ENCODE peak calls at places on chromosome 11, in ten cellular contexts. One of them, this sample, is unnamed.

GRCh38 chr11:101296896-101297295 is 167.3 kb upstream of the PGR start:
- DNase-seq in RWPE1: no peak
- DNase-seq in H9: no peak
- DNase-seq in colonic mucosa: no peak
- DNase-seq in transverse colon: no peak
- DNase-seq in ovary: no peak
- DNase-seq in heart right ventricle: no peak
- DNase-seq in mesendoderm: peak
- DNase-seq in breast epithelium: no peak
- DNase-seq in Peyer's patch: no peak
- DNase-seq in this sample: no peak

GRCh38 chr11:115170133-115170815 is 333.9 kb downstream of the CADM1 start:
- DNase-seq in RWPE1: peak
- DNase-seq in H9: no peak
- DNase-seq in colonic mucosa: peak
- DNase-seq in transverse colon: peak
- DNase-seq in ovary: no peak
- DNase-seq in heart right ventricle: no peak
- DNase-seq in mesendoderm: peak
- DNase-seq in breast epithelium: no peak
- DNase-seq in Peyer's patch: no peak
- DNase-seq in this sample: no peak

GRCh38 chr11:67252831-67253239 is 13.4 kb upstream of the GRK2 start:
- DNase-seq in RWPE1: no peak
- DNase-seq in H9: no peak
- DNase-seq in colonic mucosa: no peak
- DNase-seq in transverse colon: no peak
- DNase-seq in ovary: no peak
- DNase-seq in heart right ventricle: no peak
- DNase-seq in mesendoderm: peak
- DNase-seq in breast epithelium: no peak
- DNase-seq in Peyer's patch: no peak
- DNase-seq in this sample: no peak

GRCh38 chr11:28569099-28569498 is 460.9 kb downstream of the METTL15 start:
- DNase-seq in RWPE1: no peak
- DNase-seq in H9: no peak
- DNase-seq in colonic mucosa: no peak
- DNase-seq in transverse colon: no peak
- DNase-seq in ovary: no peak
- DNase-seq in heart right ventricle: no peak
- DNase-seq in mesendoderm: no peak
- DNase-seq in breast epithelium: no peak
- DNase-seq in Peyer's patch: no peak
- DNase-seq in this sample: no peak

GRCh38 chr11:115360186-115360824 is 143.9 kb downstream of the CADM1 start:
- DNase-seq in RWPE1: no peak
- DNase-seq in H9: no peak
- DNase-seq in colonic mucosa: no peak
- DNase-seq in transverse colon: no peak
- DNase-seq in ovary: no peak
- DNase-seq in heart right ventricle: no peak
- DNase-seq in mesendoderm: no peak
- DNase-seq in breast epithelium: no peak
- DNase-seq in Peyer's patch: no peak
- DNase-seq in this sample: no peak

GRCh38 chr11:106691807-106692365 is 326.4 kb downstream of the GUCY1A2 start:
- DNase-seq in RWPE1: no peak
- DNase-seq in H9: no peak
- DNase-seq in colonic mucosa: no peak
- DNase-seq in transverse colon: no peak
- DNase-seq in ovary: no peak
- DNase-seq in heart right ventricle: no peak
- DNase-seq in mesendoderm: no peak
- DNase-seq in breast epithelium: no peak
- DNase-seq in Peyer's patch: no peak
- DNase-seq in this sample: no peak

GRCh38 chr11:128341280-128341679 is 246.1 kb downstream of the ETS1 start:
- DNase-seq in RWPE1: no peak
- DNase-seq in H9: no peak
- DNase-seq in colonic mucosa: no peak
- DNase-seq in transverse colon: no peak
- DNase-seq in ovary: no peak
- DNase-seq in heart right ventricle: no peak
- DNase-seq in mesendoderm: no peak
- DNase-seq in breast epithelium: no peak
- DNase-seq in Peyer's patch: no peak
- DNase-seq in this sample: no peak

GRCh38 chr11:65862941-65863888 is 3.0 kb downstream of the MUS81 start:
- DNase-seq in RWPE1: no peak
- DNase-seq in H9: peak
- DNase-seq in colonic mucosa: no peak
- DNase-seq in transverse colon: no peak
- DNase-seq in ovary: no peak
- DNase-seq in heart right ventricle: no peak
- DNase-seq in mesendoderm: no peak
- DNase-seq in breast epithelium: no peak
- DNase-seq in Peyer's patch: no peak
- DNase-seq in this sample: no peak

GRCh38 chr11:78633516-78634310 is 59.0 kb upstream of the NARS2 start:
- DNase-seq in RWPE1: no peak
- DNase-seq in H9: no peak
- DNase-seq in colonic mucosa: no peak
- DNase-seq in transverse colon: no peak
- DNase-seq in ovary: no peak
- DNase-seq in heart right ventricle: no peak
- DNase-seq in mesendoderm: no peak
- DNase-seq in breast epithelium: no peak
- DNase-seq in Peyer's patch: no peak
- DNase-seq in this sample: no peak

GRCh38 chr11:75352417-75353206 is 1.2 kb upstream of the ARRB1 start:
- DNase-seq in RWPE1: no peak
- DNase-seq in H9: no peak
- DNase-seq in colonic mucosa: no peak
- DNase-seq in transverse colon: peak
- DNase-seq in ovary: no peak
- DNase-seq in heart right ventricle: peak
- DNase-seq in mesendoderm: no peak
- DNase-seq in breast epithelium: no peak
- DNase-seq in Peyer's patch: no peak
- DNase-seq in this sample: peak
- H3K27ac ChIP-seq in RWPE1: no peak
- H3K27ac ChIP-seq in H9: no peak
- H3K27ac ChIP-seq in colonic mucosa: peak
- H3K27ac ChIP-seq in transverse colon: peak
- H3K27ac ChIP-seq in ovary: no peak
- H3K27ac ChIP-seq in heart right ventricle: peak
- H3K27ac ChIP-seq in mesendoderm: peak
- H3K27ac ChIP-seq in breast epithelium: peak
- H3K27ac ChIP-seq in Peyer's patch: peak
- H3K27ac ChIP-seq in this sample: peak

DNA sequence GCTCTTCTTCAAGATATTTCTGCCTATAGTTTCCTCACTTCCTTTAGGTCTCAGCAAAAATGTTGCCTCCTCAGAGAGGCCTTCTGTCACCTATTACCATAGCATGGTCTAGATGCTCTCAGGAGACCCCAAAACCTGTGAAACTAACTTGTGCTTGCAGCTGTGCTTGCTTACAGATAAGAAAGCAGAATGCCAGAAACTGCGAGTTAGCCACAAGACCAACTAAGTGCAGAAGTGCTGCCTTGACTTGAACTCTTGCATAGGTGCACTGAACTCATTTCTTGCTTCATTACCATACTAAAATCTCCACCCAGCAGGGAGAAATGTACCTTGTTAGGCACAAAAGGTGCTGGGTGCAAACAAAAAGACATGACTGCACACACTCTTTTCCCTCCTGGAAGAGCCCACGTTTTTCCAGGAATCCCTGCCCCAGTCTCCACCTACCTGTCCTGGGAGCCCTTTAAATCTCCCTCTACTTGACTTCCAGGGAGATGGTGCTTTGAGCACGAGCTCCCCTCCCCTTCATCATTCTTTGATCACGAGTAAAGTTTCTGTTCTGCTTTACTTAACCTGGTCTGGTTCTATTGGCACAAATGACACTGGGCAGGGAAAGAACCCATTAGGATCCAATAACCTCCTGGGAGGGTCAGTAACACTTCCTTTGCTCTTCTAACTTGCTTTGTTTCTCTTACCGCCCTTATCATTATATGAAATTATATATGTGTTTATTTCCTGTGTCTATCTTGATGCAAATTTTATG is 137.7 kb upstream of the DDI1 start:
- DNase-seq in RWPE1: no peak
- DNase-seq in H9: no peak
- DNase-seq in colonic mucosa: no peak
- DNase-seq in transverse colon: no peak
- DNase-seq in ovary: no peak
- DNase-seq in heart right ventricle: no peak
- DNase-seq in mesendoderm: no peak
- DNase-seq in breast epithelium: no peak
- DNase-seq in Peyer's patch: no peak
- DNase-seq in this sample: no peak
- H3K27ac ChIP-seq in RWPE1: no peak
- H3K27ac ChIP-seq in H9: no peak
- H3K27ac ChIP-seq in colonic mucosa: no peak
- H3K27ac ChIP-seq in transverse colon: no peak
- H3K27ac ChIP-seq in ovary: no peak
- H3K27ac ChIP-seq in heart right ventricle: no peak
- H3K27ac ChIP-seq in mesendoderm: no peak
- H3K27ac ChIP-seq in breast epithelium: no peak
- H3K27ac ChIP-seq in Peyer's patch: no peak
- H3K27ac ChIP-seq in this sample: no peak

DNA sequence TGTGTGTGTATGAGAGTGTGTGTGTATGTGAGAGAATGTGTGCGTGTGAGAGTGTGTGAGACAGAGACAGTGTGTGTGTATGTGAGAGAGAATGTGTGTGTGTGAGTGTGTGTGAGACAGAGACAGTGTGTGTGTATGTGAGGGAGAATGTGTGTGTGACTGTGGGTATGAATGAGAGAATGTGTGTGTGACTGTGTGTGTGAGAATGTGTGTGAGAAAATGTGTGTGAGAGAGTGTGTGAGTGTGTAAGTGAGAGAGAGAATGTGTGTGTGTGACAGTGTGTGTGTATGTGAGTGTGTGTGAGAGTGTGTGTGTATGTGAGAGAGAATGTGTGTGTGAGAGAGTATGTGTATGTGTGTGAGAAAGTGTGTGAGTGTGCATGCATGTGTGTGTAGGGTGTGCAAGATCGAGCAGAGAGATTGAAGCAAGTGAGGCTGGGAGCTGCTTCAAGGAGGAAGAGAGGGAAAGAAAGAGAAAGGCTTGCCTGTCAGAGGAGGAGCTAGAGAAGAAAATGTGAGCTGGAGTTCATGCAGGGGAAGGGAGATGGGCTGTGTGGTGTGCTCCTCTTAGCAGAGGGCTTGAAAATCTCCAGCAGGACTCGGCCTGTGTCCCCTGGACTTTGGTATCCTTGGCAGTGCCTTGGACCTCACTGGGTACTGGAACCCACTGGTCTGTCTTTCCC is 27.7 kb upstream of the TP53I11 start:
- DNase-seq in RWPE1: no peak
- DNase-seq in H9: no peak
- DNase-seq in colonic mucosa: no peak
- DNase-seq in transverse colon: no peak
- DNase-seq in ovary: no peak
- DNase-seq in heart right ventricle: no peak
- DNase-seq in mesendoderm: peak
- DNase-seq in breast epithelium: no peak
- DNase-seq in Peyer's patch: no peak
- DNase-seq in this sample: no peak
- H3K27ac ChIP-seq in RWPE1: peak
- H3K27ac ChIP-seq in H9: no peak
- H3K27ac ChIP-seq in colonic mucosa: peak
- H3K27ac ChIP-seq in transverse colon: peak
- H3K27ac ChIP-seq in ovary: no peak
- H3K27ac ChIP-seq in heart right ventricle: peak
- H3K27ac ChIP-seq in mesendoderm: no peak
- H3K27ac ChIP-seq in breast epithelium: peak
- H3K27ac ChIP-seq in Peyer's patch: peak
- H3K27ac ChIP-seq in this sample: peak

GRCh38 chr11:12478743-12479142 is 101.4 kb downstream of the PARVA start:
- DNase-seq in RWPE1: peak
- DNase-seq in H9: no peak
- DNase-seq in colonic mucosa: no peak
- DNase-seq in transverse colon: no peak
- DNase-seq in ovary: no peak
- DNase-seq in heart right ventricle: no peak
- DNase-seq in mesendoderm: no peak
- DNase-seq in breast epithelium: no peak
- DNase-seq in Peyer's patch: no peak
- DNase-seq in this sample: no peak
- H3K27ac ChIP-seq in RWPE1: no peak
- H3K27ac ChIP-seq in H9: no peak
- H3K27ac ChIP-seq in colonic mucosa: no peak
- H3K27ac ChIP-seq in transverse colon: no peak
- H3K27ac ChIP-seq in ovary: no peak
- H3K27ac ChIP-seq in heart right ventricle: peak
- H3K27ac ChIP-seq in mesendoderm: no peak
- H3K27ac ChIP-seq in breast epithelium: peak
- H3K27ac ChIP-seq in Peyer's patch: no peak
- H3K27ac ChIP-seq in this sample: no peak

DNA sequence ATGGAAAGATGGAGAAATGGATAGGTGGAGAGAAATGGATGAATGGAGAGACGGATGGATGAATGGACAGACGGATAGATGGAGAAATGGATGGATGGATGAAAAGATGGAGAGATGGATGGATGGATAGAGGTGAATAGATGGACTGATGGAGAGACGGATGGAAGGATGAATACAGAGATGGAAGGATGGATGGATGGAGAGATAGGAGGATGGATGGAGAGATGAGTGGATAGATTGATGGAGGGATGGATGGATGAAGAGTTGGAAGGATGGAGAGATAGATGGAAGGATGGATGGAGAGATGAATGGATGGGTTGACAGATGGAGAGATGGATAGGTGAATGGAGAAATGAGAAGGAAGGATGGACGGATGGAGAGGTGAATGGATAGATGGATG is 63.7 kb downstream of the FLRT1 start:
- DNase-seq in RWPE1: no peak
- DNase-seq in H9: no peak
- DNase-seq in colonic mucosa: no peak
- DNase-seq in transverse colon: no peak
- DNase-seq in ovary: no peak
- DNase-seq in heart right ventricle: no peak
- DNase-seq in mesendoderm: no peak
- DNase-seq in breast epithelium: no peak
- DNase-seq in Peyer's patch: no peak
- DNase-seq in this sample: no peak
- H3K27ac ChIP-seq in RWPE1: no peak
- H3K27ac ChIP-seq in H9: no peak
- H3K27ac ChIP-seq in colonic mucosa: no peak
- H3K27ac ChIP-seq in transverse colon: no peak
- H3K27ac ChIP-seq in ovary: no peak
- H3K27ac ChIP-seq in heart right ventricle: no peak
- H3K27ac ChIP-seq in mesendoderm: no peak
- H3K27ac ChIP-seq in breast epithelium: no peak
- H3K27ac ChIP-seq in Peyer's patch: no peak
- H3K27ac ChIP-seq in this sample: no peak

This sample was measured in pancreas.